ENCODE peak calls at places on chromosomes 7 and 10, in six cellular contexts. One of them, this sample, is unnamed.

GRCh38 chr7:106031271-106032029 is 68.4 kb downstream of the CDHR3 start:
- DNase-seq in substantia nigra: no peak
- DNase-seq in body of pancreas: no peak
- DNase-seq in CD4-positive, CD25-positive, alpha-beta regulatory T cell: no peak
- DNase-seq in prostate gland: no peak
- DNase-seq in adrenal gland: peak
- DNase-seq in this sample: no peak

GRCh38 chr7:45589061-45589460 is 14.9 kb downstream of the ADCY1 start:
- DNase-seq in substantia nigra: no peak
- DNase-seq in body of pancreas: no peak
- DNase-seq in CD4-positive, CD25-positive, alpha-beta regulatory T cell: no peak
- DNase-seq in prostate gland: no peak
- DNase-seq in adrenal gland: no peak
- DNase-seq in this sample: no peak

GRCh38 chr7:38309555-38309954 is 36.1 kb upstream of the TARP start:
- DNase-seq in substantia nigra: no peak
- DNase-seq in body of pancreas: no peak
- DNase-seq in CD4-positive, CD25-positive, alpha-beta regulatory T cell: no peak
- DNase-seq in prostate gland: no peak
- DNase-seq in adrenal gland: no peak
- DNase-seq in this sample: no peak

GRCh38 chr7:32224276-32224675 is 154.1 kb upstream of the PDE1C start:
- DNase-seq in substantia nigra: no peak
- DNase-seq in body of pancreas: no peak
- DNase-seq in CD4-positive, CD25-positive, alpha-beta regulatory T cell: no peak
- DNase-seq in prostate gland: no peak
- DNase-seq in adrenal gland: no peak
- DNase-seq in this sample: no peak

GRCh38 chr10:31586708-31587107 is 267.7 kb downstream of the ZEB1 start:
- DNase-seq in substantia nigra: no peak
- DNase-seq in body of pancreas: peak
- DNase-seq in CD4-positive, CD25-positive, alpha-beta regulatory T cell: no peak
- DNase-seq in prostate gland: no peak
- DNase-seq in adrenal gland: no peak
- DNase-seq in this sample: no peak

GRCh38 chr7:40808409-40808942 is 673.7 kb downstream of the SUGCT start:
- DNase-seq in substantia nigra: no peak
- DNase-seq in body of pancreas: no peak
- DNase-seq in CD4-positive, CD25-positive, alpha-beta regulatory T cell: no peak
- DNase-seq in prostate gland: no peak
- DNase-seq in adrenal gland: no peak
- DNase-seq in this sample: no peak

GRCh38 chr7:112362796-112363195 is 87.5 kb upstream of the IFRD1 start:
- DNase-seq in substantia nigra: no peak
- DNase-seq in body of pancreas: no peak
- DNase-seq in CD4-positive, CD25-positive, alpha-beta regulatory T cell: no peak
- DNase-seq in prostate gland: no peak
- DNase-seq in adrenal gland: no peak
- DNase-seq in this sample: peak

GRCh38 chr10:119386666-119387065 is 155.9 kb downstream of the RGS10 start:
- DNase-seq in substantia nigra: no peak
- DNase-seq in body of pancreas: no peak
- DNase-seq in CD4-positive, CD25-positive, alpha-beta regulatory T cell: no peak
- DNase-seq in prostate gland: no peak
- DNase-seq in adrenal gland: no peak
- DNase-seq in this sample: no peak

GRCh38 chr10:35379226-35380137 is 43.2 kb downstream of the CCNY start:
- DNase-seq in substantia nigra: peak
- DNase-seq in body of pancreas: peak
- DNase-seq in CD4-positive, CD25-positive, alpha-beta regulatory T cell: peak
- DNase-seq in prostate gland: no peak
- DNase-seq in adrenal gland: peak
- DNase-seq in this sample: no peak

GRCh38 chr10:15378569-15378968 is 7.5 kb upstream of the FAM171A1 start:
- DNase-seq in substantia nigra: no peak
- DNase-seq in body of pancreas: no peak
- DNase-seq in CD4-positive, CD25-positive, alpha-beta regulatory T cell: no peak
- DNase-seq in prostate gland: no peak
- DNase-seq in adrenal gland: no peak
- DNase-seq in this sample: no peak

GRCh38 chr10:30176182-30176581 is 116.8 kb upstream of the JCAD start:
- DNase-seq in substantia nigra: no peak
- DNase-seq in body of pancreas: no peak
- DNase-seq in CD4-positive, CD25-positive, alpha-beta regulatory T cell: no peak
- DNase-seq in prostate gland: no peak
- DNase-seq in adrenal gland: no peak
- DNase-seq in this sample: no peak

GRCh38 chr10:50224330-50224952 is 26.9 kb downstream of the ASAH2 start:
- DNase-seq in substantia nigra: no peak
- DNase-seq in body of pancreas: peak
- DNase-seq in CD4-positive, CD25-positive, alpha-beta regulatory T cell: peak
- DNase-seq in prostate gland: peak
- DNase-seq in adrenal gland: peak
- DNase-seq in this sample: no peak
- H3K27ac ChIP-seq in substantia nigra: no peak
- H3K27ac ChIP-seq in body of pancreas: no peak
- H3K27ac ChIP-seq in CD4-positive, CD25-positive, alpha-beta regulatory T cell: no peak
- H3K27ac ChIP-seq in prostate gland: no peak
- H3K27ac ChIP-seq in adrenal gland: no peak
- H3K27ac ChIP-seq in this sample: no peak

DNA sequence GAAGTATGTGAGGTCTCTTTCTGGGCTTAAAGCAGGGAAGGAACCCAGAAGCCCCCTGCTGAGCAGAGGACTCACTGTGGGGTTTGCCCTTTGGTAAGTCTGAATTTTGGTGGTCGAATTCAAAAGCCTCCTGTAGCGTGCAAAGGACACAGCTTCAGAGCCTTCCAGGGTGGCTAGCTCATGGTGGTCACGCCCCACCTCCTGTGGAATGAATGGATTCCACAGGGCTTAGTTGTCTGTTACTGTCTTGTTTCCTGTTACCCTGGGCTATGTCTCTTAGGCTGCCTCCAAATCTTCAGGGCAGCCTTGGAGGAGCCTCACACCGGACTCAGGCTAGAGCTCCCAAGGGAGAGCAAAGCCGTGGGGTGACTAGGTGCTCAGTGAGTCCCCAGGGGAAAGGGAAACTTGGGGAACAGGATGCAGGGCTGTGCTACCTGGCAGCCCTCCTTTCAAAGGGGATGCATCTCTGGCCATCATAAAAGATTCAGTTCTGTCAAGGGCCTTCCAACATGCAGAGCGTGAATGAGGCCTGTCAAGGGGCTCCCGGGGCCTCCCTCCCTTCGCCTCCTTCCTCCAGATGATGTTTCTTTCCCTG is 211.7 kb downstream of the CCSER2 start:
- DNase-seq in substantia nigra: no peak
- DNase-seq in body of pancreas: no peak
- DNase-seq in CD4-positive, CD25-positive, alpha-beta regulatory T cell: no peak
- DNase-seq in prostate gland: no peak
- DNase-seq in adrenal gland: no peak
- DNase-seq in this sample: no peak
- H3K27ac ChIP-seq in substantia nigra: no peak
- H3K27ac ChIP-seq in body of pancreas: no peak
- H3K27ac ChIP-seq in CD4-positive, CD25-positive, alpha-beta regulatory T cell: no peak
- H3K27ac ChIP-seq in prostate gland: no peak
- H3K27ac ChIP-seq in adrenal gland: no peak
- H3K27ac ChIP-seq in this sample: no peak

GRCh38 chr10:132452216-132452650 is 55.2 kb downstream of the PWWP2B start:
- DNase-seq in substantia nigra: no peak
- DNase-seq in body of pancreas: no peak
- DNase-seq in CD4-positive, CD25-positive, alpha-beta regulatory T cell: no peak
- DNase-seq in prostate gland: no peak
- DNase-seq in adrenal gland: peak
- DNase-seq in this sample: no peak

GRCh38 chr10:132454296-132455198 is 57.5 kb downstream of the PWWP2B start:
- DNase-seq in substantia nigra: no peak
- DNase-seq in body of pancreas: no peak
- DNase-seq in CD4-positive, CD25-positive, alpha-beta regulatory T cell: no peak
- DNase-seq in prostate gland: no peak
- DNase-seq in adrenal gland: no peak
- DNase-seq in this sample: no peak

GRCh38 chr10:132451506-132452215 is 54.7 kb downstream of the PWWP2B start:
- DNase-seq in substantia nigra: no peak
- DNase-seq in body of pancreas: no peak
- DNase-seq in CD4-positive, CD25-positive, alpha-beta regulatory T cell: no peak
- DNase-seq in prostate gland: no peak
- DNase-seq in adrenal gland: peak
- DNase-seq in this sample: no peak

GRCh38 chr10:132452651-132453469 is 55.9 kb downstream of the PWWP2B start:
- DNase-seq in substantia nigra: peak
- DNase-seq in body of pancreas: peak
- DNase-seq in CD4-positive, CD25-positive, alpha-beta regulatory T cell: peak
- DNase-seq in prostate gland: peak
- DNase-seq in adrenal gland: peak
- DNase-seq in this sample: peak

GRCh38 chr10:132453470-132453861 is 56.5 kb downstream of the PWWP2B start:
- DNase-seq in substantia nigra: no peak
- DNase-seq in body of pancreas: no peak
- DNase-seq in CD4-positive, CD25-positive, alpha-beta regulatory T cell: no peak
- DNase-seq in prostate gland: no peak
- DNase-seq in adrenal gland: no peak
- DNase-seq in this sample: no peak
- H3K27ac ChIP-seq in substantia nigra: no peak
- H3K27ac ChIP-seq in body of pancreas: peak
- H3K27ac ChIP-seq in CD4-positive, CD25-positive, alpha-beta regulatory T cell: peak
- H3K27ac ChIP-seq in prostate gland: no peak
- H3K27ac ChIP-seq in adrenal gland: no peak
- H3K27ac ChIP-seq in this sample: no peak

GRCh38 chr10:80540136-80540535 is 2.4 kb downstream of the SH2D4B start:
- DNase-seq in substantia nigra: no peak
- DNase-seq in body of pancreas: no peak
- DNase-seq in CD4-positive, CD25-positive, alpha-beta regulatory T cell: no peak
- DNase-seq in prostate gland: no peak
- DNase-seq in adrenal gland: no peak
- DNase-seq in this sample: peak
- H3K27ac ChIP-seq in substantia nigra: no peak
- H3K27ac ChIP-seq in body of pancreas: no peak
- H3K27ac ChIP-seq in CD4-positive, CD25-positive, alpha-beta regulatory T cell: no peak
- H3K27ac ChIP-seq in prostate gland: no peak
- H3K27ac ChIP-seq in adrenal gland: no peak
- H3K27ac ChIP-seq in this sample: no peak

GRCh38 chr7:141978351-141978750 is 4.8 kb upstream of the TAS2R38 start:
- DNase-seq in substantia nigra: no peak
- DNase-seq in body of pancreas: no peak
- DNase-seq in CD4-positive, CD25-positive, alpha-beta regulatory T cell: no peak
- DNase-seq in prostate gland: no peak
- DNase-seq in adrenal gland: no peak
- DNase-seq in this sample: no peak

GRCh38 chr7:141976524-141977245 is 3.1 kb upstream of the TAS2R38 start:
- DNase-seq in substantia nigra: no peak
- DNase-seq in body of pancreas: no peak
- DNase-seq in CD4-positive, CD25-positive, alpha-beta regulatory T cell: no peak
- DNase-seq in prostate gland: no peak
- DNase-seq in adrenal gland: no peak
- DNase-seq in this sample: no peak

GRCh38 chr7:141974831-141975230 is 1.3 kb upstream of the TAS2R38 start:
- DNase-seq in substantia nigra: no peak
- DNase-seq in body of pancreas: peak
- DNase-seq in CD4-positive, CD25-positive, alpha-beta regulatory T cell: peak
- DNase-seq in prostate gland: no peak
- DNase-seq in adrenal gland: no peak
- DNase-seq in this sample: no peak

GRCh38 chr7:141975806-141976523 is 2.4 kb upstream of the TAS2R38 start:
- DNase-seq in substantia nigra: peak
- DNase-seq in body of pancreas: peak
- DNase-seq in CD4-positive, CD25-positive, alpha-beta regulatory T cell: peak
- DNase-seq in prostate gland: peak
- DNase-seq in adrenal gland: peak
- DNase-seq in this sample: peak

GRCh38 chr7:141973673-141974072 is at the start of gene TAS2R38:
- DNase-seq in substantia nigra: no peak
- DNase-seq in body of pancreas: no peak
- DNase-seq in CD4-positive, CD25-positive, alpha-beta regulatory T cell: no peak
- DNase-seq in prostate gland: no peak
- DNase-seq in adrenal gland: no peak
- DNase-seq in this sample: no peak
- H3K27ac ChIP-seq in substantia nigra: no peak
- H3K27ac ChIP-seq in body of pancreas: no peak
- H3K27ac ChIP-seq in CD4-positive, CD25-positive, alpha-beta regulatory T cell: no peak
- H3K27ac ChIP-seq in prostate gland: no peak
- H3K27ac ChIP-seq in adrenal gland: no peak
- H3K27ac ChIP-seq in this sample: no peak

This sample was measured in lung.